ENCODE peak calls at places on chromosome 17, in eight cellular contexts. E, C, X, I, R, U, A and N are unnamed samples.

GRCh38 chr17:55159251-55159650 is 105.5 kb upstream of the HLF start:
- DNase-seq in C (no peak), R (no peak), I (no peak), A (peak), X (no peak), U (no peak), E (peak), N (no peak)

GRCh38 chr17:1999557-2000251 is 25.4 kb downstream of the RTN4RL1 start:
- DNase-seq in A (peak), U (peak), C (peak), E (peak), X (no peak), R (peak), I (no peak), N (peak)

GRCh38 chr17:70313450-70313849 is 144.1 kb downstream of the KCNJ2 start:
- DNase-seq in X (no peak), C (no peak), I (no peak), A (peak), U (no peak), E (peak), R (no peak), N (no peak)

GRCh38 chr17:27542841-27543463 is 86.7 kb downstream of the KSR1 start:
- DNase-seq in U (no peak), A (no peak), X (no peak), I (no peak), E (no peak), R (no peak), C (no peak), N (no peak)

GRCh38 chr17:1986783-1987451 is 38.2 kb downstream of the RTN4RL1 start:
- DNase-seq in R (no peak), I (no peak), U (no peak), E (no peak), A (no peak), X (no peak), C (no peak), N (no peak)

GRCh38 chr17:48679385-48680096 is 42.8 kb downstream of the PRAC1 start:
- DNase-seq in R (no peak), X (no peak), C (no peak), U (no peak), I (no peak), E (peak), A (peak), N (no peak)

GRCh38 chr17:49756805-49757496 is 7.0 kb downstream of the FAM117A start:
- DNase-seq in E (no peak), I (no peak), A (no peak), R (no peak), C (no peak), X (no peak), U (no peak), N (no peak)

GRCh38 chr17:9115446-9116265 is 94.3 kb downstream of the NTN1 start:
- DNase-seq in I (no peak), C (peak), A (no peak), E (peak), R (no peak), U (peak), X (no peak), N (peak)

GRCh38 chr17:51064061-51064735 is 56.5 kb downstream of the SPAG9 start:
- DNase-seq in X (no peak), C (no peak), U (no peak), I (no peak), R (no peak), A (peak), E (peak), N (no peak)

GRCh38 chr17:31672161-31672819 is 186.8 kb downstream of the COPRS start:
- DNase-seq in C (no peak), A (no peak), E (peak), U (no peak), I (no peak), X (no peak), R (no peak), N (no peak)

GRCh38 chr17:15134363-15134762 is 130.8 kb downstream of the PMP22 start:
- DNase-seq in I (no peak), X (no peak), C (no peak), E (no peak), A (no peak), U (no peak), R (no peak), N (peak)

GRCh38 chr17:72421128-72422092 is 300.6 kb downstream of the SOX9 start:
- DNase-seq in U (no peak), A (peak), I (peak), R (peak), C (no peak), E (peak), X (peak), N (no peak)

GRCh38 chr17:79927688-79928501 is 88.7 kb upstream of the CBX4 start:
- DNase-seq in R (no peak), A (no peak), I (no peak), X (no peak), U (no peak), E (no peak), C (no peak), N (no peak)

GRCh38 chr17:61313515-61314326 is 85.9 kb upstream of the TBX2 start:
- DNase-seq in I (no peak), U (no peak), E (no peak), X (no peak), R (no peak), A (no peak), C (no peak), N (no peak)

GRCh38 chr17:50365165-50365564 is 7.8 kb downstream of the MRPL27 start:
- DNase-seq in C (no peak), E (no peak), X (no peak), A (no peak), U (no peak), R (no peak), I (no peak), N (peak)

GRCh38 chr17:6775871-6776405 is at the start of gene FBXO39:
- DNase-seq in X (no peak), U (no peak), A (no peak), E (peak), I (no peak), C (peak), R (no peak), N (peak)

GRCh38 chr17:7538891-7539290 is 10.0 kb upstream of the TNFSF12 start:
- DNase-seq in C (no peak), E (peak), A (no peak), I (no peak), X (no peak), U (no peak), R (no peak), N (no peak)

GRCh38 chr17:11899494-11899893 is 97.8 kb downstream of the ZNF18 start:
- DNase-seq in I (no peak), U (peak), E (no peak), X (no peak), C (peak), R (no peak), A (peak), N (peak)

GRCh38 chr17:17971431-17972125 is 622 bp downstream of the TOM1L2 start:
- DNase-seq in E (peak), U (peak), X (no peak), I (no peak), R (no peak), C (peak), A (no peak), N (no peak)

GRCh38 chr17:28154242-28154641 is 111.8 kb downstream of the NLK start:
- DNase-seq in C (no peak), R (no peak), I (no peak), E (no peak), X (no peak), A (no peak), U (no peak), N (no peak)

GRCh38 chr17:38509008-38509771 is 80.9 kb downstream of the ARHGAP23 start:
- DNase-seq in A (peak), X (peak), I (peak), C (peak), U (peak), R (no peak), E (peak), N (peak)

GRCh38 chr17:57701121-57701520 is 44.0 kb downstream of the CCDC182 start:
- DNase-seq in U (no peak), C (no peak), I (no peak), E (no peak), X (no peak), R (no peak), A (no peak), N (no peak)

GRCh38 chr17:39635614-39636176 is 1.2 kb upstream of the STARD3 start:
- DNase-seq in E (no peak), U (no peak), C (no peak), X (no peak), A (no peak), R (no peak), I (no peak), N (no peak)

GRCh38 chr17:61250335-61250890 is 149.2 kb upstream of the TBX2 start:
- DNase-seq in U (no peak), I (no peak), X (no peak), E (peak), A (peak), R (peak), C (no peak), N (no peak)

GRCh38 chr17:1714488-1714979 is 4.4 kb upstream of the TLCD2 start:
- DNase-seq in A (peak), R (no peak), C (peak), U (peak), E (peak), I (peak), X (no peak), N (peak)

GRCh38 chr17:55607736-55608341 is 96.6 kb upstream of the SMIM36 start:
- DNase-seq in U (no peak), X (no peak), A (peak), E (peak), R (no peak), I (no peak), C (no peak), N (no peak)

GRCh38 chr17:15377200-15377599 is 35.8 kb upstream of the TEKT3 start:
- DNase-seq in I (no peak), C (no peak), A (peak), R (no peak), U (no peak), E (peak), X (no peak), N (no peak)

GRCh38 chr17:82737981-82738877 is 2.8 kb downstream of the FN3K start:
- DNase-seq in X (no peak), A (no peak), E (peak), U (no peak), I (no peak), R (no peak), C (no peak), N (no peak)

GRCh38 chr17:82729479-82730260 is 5.7 kb upstream of the FN3K start:
- DNase-seq in X (no peak), I (no peak), C (no peak), A (no peak), E (no peak), R (no peak), U (no peak), N (no peak)

GRCh38 chr17:82736511-82737185 is 1.2 kb downstream of the FN3K start:
- DNase-seq in C (no peak), R (no peak), U (no peak), X (no peak), E (no peak), A (no peak), I (no peak), N (no peak)

GRCh38 chr17:82732118-82732743 is 3.2 kb upstream of the FN3K start:
- DNase-seq in R (no peak), A (no peak), C (no peak), U (no peak), X (no peak), I (no peak), E (no peak), N (no peak)

GRCh38 chr17:82734987-82735866 is at the start of gene FN3K:
- DNase-seq in I (no peak), U (peak), E (peak), C (peak), X (no peak), R (no peak), A (peak), N (peak)
- H3K27ac ChIP-seq in I (no peak), U (no peak), E (no peak), C (no peak), X (no peak), R (no peak), A (no peak), N (no peak)

DNA sequence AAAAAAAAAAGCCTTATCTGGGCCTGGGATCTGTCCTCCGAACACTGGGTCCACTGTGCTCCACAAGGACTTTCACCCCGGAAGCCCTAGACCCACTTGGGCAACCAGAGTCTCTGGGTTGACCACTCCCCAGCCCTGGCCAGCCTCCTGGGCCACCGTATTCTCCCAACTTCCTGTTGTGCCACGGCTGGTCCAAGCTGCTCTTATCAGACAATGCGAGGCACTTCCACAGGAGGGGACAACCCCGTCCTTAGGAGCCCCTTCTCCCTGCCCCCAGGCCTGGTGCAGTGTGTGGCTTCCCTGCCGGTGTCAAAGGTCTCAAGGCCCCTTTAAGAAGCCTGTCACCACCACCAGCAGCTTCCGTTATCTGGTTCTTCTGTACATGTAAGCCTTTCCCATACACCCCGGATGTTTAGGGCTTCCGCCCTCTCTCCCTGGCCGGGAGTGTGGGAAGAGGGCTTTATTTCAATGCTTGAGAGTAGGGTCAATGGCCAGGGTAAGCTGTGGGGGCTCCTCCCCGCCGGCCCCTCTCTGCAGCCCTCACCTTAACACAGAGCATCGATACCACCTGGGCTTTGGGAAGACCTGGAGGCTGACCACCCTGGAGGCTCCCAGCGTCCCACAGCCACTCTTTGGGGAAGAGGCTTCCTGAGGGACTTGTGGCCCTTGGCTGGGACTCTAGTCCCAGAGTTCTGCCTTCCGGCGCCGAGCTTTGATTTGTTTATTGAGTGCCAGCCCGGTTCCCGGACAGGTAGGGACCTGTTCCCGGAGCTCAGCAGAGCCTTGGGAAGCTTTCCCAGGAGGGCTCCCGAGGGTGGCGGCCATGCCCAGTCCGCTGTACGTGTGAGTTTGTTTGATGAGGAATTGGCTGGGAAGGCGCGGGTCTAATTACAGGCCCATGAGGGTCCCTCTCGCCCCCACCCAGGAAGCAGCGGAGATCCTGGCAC is 313.1 kb downstream of the SEC14L1 start:
- DNase-seq in R (no peak), A (no peak), U (no peak), C (no peak), E (no peak), X (peak), I (no peak), N (no peak)
- TF ChIP-seq EZH2phosphoT487 in R (no peak), A (no peak), U (no peak), C (no peak), E (no peak), X (no peak), I (no peak), N (no peak)

GRCh38 chr17:36131931-36132330 is 28.3 kb downstream of the CCL4 start:
- DNase-seq in C (no peak), X (no peak), I (no peak), R (no peak), U (no peak), E (no peak), A (no peak), N (no peak)
- H3K4me2 ChIP-seq in C (no peak), X (no peak), I (no peak), R (no peak), U (no peak), E (no peak), A (no peak), N (no peak)

GRCh38 chr17:77213778-77214132 is 73.0 kb downstream of the SEC14L1 start:
- DNase-seq in C (no peak), U (peak), A (no peak), X (no peak), E (no peak), R (no peak), I (no peak), N (no peak)
- H3K27ac ChIP-seq in C (no peak), U (no peak), A (no peak), X (no peak), E (no peak), R (no peak), I (no peak), N (no peak)

GRCh38 chr17:81607431-81607830 is 29.5 kb downstream of the NPLOC4 start:
- DNase-seq in U (no peak), I (no peak), E (peak), C (no peak), X (no peak), R (no peak), A (no peak), N (no peak)
- TF ChIP-seq EZH2phosphoT487 in U (no peak), I (no peak), E (no peak), C (no peak), X (no peak), R (no peak), A (no peak), N (no peak)

GRCh38 chr17:4514206-4514605 is 15.5 kb downstream of the SPNS2 start:
- DNase-seq in I (no peak), U (no peak), A (peak), C (peak), E (no peak), X (no peak), R (no peak), N (peak)

GRCh38 chr17:4513113-4514032 is 14.7 kb downstream of the SPNS2 start:
- DNase-seq in U (no peak), A (peak), E (no peak), R (no peak), C (no peak), X (no peak), I (no peak), N (no peak)

GRCh38 chr17:4516740-4517139 is 18.1 kb downstream of the SPNS2 start:
- DNase-seq in R (no peak), X (no peak), U (no peak), E (no peak), C (no peak), I (no peak), A (no peak), N (no peak)

GRCh38 chr17:4515501-4515900 is 16.8 kb downstream of the SPNS2 start:
- DNase-seq in E (no peak), X (no peak), A (no peak), R (no peak), U (no peak), I (no peak), C (no peak), N (no peak)

DNA sequence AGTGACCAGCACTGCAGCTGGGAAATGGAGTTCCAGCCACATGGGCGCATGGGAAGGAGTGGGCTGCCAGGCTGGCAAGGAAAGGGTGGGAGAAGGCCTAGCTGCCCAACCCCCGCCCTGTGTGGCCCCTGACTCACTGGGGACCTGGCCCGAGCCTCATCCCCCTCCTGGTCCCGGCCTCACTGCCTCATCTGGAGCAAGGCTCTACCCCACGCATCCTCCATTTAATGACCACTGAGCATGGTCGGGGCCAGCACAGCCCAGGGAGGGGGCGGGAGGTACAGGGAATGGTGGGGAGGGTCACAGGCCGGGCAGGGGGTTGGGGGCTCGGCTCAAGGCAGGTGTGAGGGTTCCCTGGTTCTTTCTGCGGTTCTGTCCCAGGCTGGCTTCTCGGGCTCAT is 16.1 kb downstream of the SPNS2 start:
- DNase-seq in U (no peak), R (no peak), I (no peak), X (no peak), A (no peak), C (no peak), E (no peak), N (no peak)
- H3K4me2 ChIP-seq in U (no peak), R (no peak), I (peak), X (no peak), A (peak), C (no peak), E (no peak), N (no peak)

DNA sequence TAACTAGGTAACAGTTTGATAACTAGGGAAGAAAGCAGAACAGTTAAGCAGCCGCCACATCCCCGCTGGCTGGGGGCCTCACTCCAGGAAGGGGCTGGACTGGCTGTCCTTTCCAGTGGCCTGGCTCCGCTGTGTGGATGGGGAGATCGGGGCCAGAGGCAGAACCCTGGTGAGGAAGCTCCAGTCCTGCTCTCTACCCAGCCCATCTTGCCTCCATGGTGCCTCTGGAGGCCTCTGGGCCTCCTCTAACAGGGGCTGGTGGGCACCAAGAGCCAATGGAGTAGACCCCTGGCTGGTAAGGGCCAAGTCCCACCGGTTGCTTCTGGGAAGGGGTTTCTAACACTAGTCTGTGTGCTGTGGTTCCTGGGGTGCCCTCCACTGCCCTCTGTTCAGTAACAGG is 8.1 kb downstream of the CNP start:
- DNase-seq in E (no peak), X (no peak), A (no peak), R (no peak), C (no peak), U (no peak), I (no peak), N (no peak)
- H3K27ac ChIP-seq in E (no peak), X (no peak), A (no peak), R (no peak), C (no peak), U (no peak), I (peak), N (no peak)

GRCh38 chr17:75518201-75518600 is 1.9 kb downstream of the TSEN54 start:
- DNase-seq in R (no peak), U (no peak), X (peak), E (no peak), C (no peak), I (no peak), A (no peak), N (no peak)
- TF ChIP-seq EZH2phosphoT487 in R (no peak), U (no peak), X (no peak), E (no peak), C (no peak), I (no peak), A (no peak), N (no peak)

DNA sequence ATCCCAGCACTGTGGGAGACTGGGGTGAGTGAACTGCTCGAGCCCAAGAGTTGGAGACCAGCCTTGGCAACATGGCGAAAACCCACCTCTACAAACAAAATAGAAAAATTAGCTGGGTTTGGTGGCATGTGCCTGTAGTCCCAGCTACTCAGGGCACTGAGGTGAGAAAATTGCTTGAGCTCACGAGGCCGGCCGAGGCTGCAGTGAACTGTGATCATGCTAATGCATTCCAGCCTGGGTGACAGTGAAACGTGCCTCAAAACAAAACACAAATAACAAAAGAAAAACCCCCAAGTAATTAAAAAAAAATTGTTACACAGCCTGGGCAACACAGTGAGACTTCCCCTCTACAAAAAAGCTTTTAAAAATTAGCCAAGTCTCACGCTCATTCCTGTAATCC is 5.0 kb downstream of the CCDC47 start:
- DNase-seq in X (no peak), A (no peak), I (no peak), U (no peak), E (no peak), R (no peak), C (peak), N (peak)
- H3K4me2 ChIP-seq in X (no peak), A (no peak), I (no peak), U (no peak), E (no peak), R (no peak), C (no peak), N (no peak)